ENCODE peak calls at places on chromosomes 3 and 15, in seven cellular contexts. A, Y, I, V, N, H and P are unnamed samples.

GRCh38 chr15:60912984-60913697 is 316.0 kb downstream of the RORA start:
- DNase-seq in A (no peak), Y (peak), I (peak), V (no peak), N (no peak), H (peak), P (no peak)

GRCh38 chr3:41652931-41653330 is 309.0 kb downstream of the ULK4 start:
- DNase-seq in A (no peak), Y (no peak), I (no peak), V (no peak), N (no peak), H (peak), P (no peak)

GRCh38 chr3:132432639-132433038 is 15.3 kb downstream of the DNAJC13 start:
- DNase-seq in A (no peak), Y (no peak), I (no peak), V (peak), N (peak), H (peak), P (no peak)

GRCh38 chr3:191051037-191051436 is 148.0 kb upstream of the OSTN start:
- DNase-seq in A (no peak), Y (no peak), I (peak), V (no peak), N (peak), H (peak), P (peak)

GRCh38 chr15:74278269-74278668 is 42.1 kb downstream of the CCDC33 start:
- DNase-seq in A (no peak), Y (no peak), I (no peak), V (no peak), N (no peak), H (no peak), P (no peak)

GRCh38 chr3:8503871-8504610 is 2.4 kb downstream of the LMCD1 start:
- DNase-seq in A (no peak), Y (no peak), I (peak), V (peak), N (peak), H (no peak), P (no peak)

GRCh38 chr3:24136624-24137310 is 191.7 kb downstream of the NR1D2 start:
- DNase-seq in A (no peak), Y (no peak), I (no peak), V (no peak), N (no peak), H (no peak), P (no peak)

GRCh38 chr3:118128886-118129285 is 905.8 kb downstream of the IGSF11 start:
- DNase-seq in A (no peak), Y (no peak), I (no peak), V (no peak), N (peak), H (peak), P (no peak)

GRCh38 chr3:5304188-5304587 is 116.7 kb downstream of the EDEM1 start:
- DNase-seq in A (no peak), Y (no peak), I (no peak), V (no peak), N (no peak), H (no peak), P (no peak)

GRCh38 chr3:5300638-5301037 is 113.1 kb downstream of the EDEM1 start:
- DNase-seq in A (no peak), Y (no peak), I (no peak), V (no peak), N (no peak), H (no peak), P (no peak)

GRCh38 chr3:5304789-5305680 is 117.5 kb downstream of the EDEM1 start:
- DNase-seq in A (peak), Y (no peak), I (peak), V (peak), N (peak), H (peak), P (peak)

GRCh38 chr3:5301671-5302297 is 114.3 kb downstream of the EDEM1 start:
- DNase-seq in A (no peak), Y (no peak), I (no peak), V (no peak), N (peak), H (peak), P (no peak)

GRCh38 chr3:5302661-5303060 is 115.2 kb downstream of the EDEM1 start:
- DNase-seq in A (no peak), Y (no peak), I (no peak), V (no peak), N (no peak), H (no peak), P (no peak)
- TF ChIP-seq CTCF in A (no peak), Y (no peak), I (no peak), V (no peak), N (no peak), H (no peak), P (no peak)

GRCh38 chr3:129626744-129627349 is 20.4 kb upstream of the PLXND1 start:
- DNase-seq in A (peak), Y (peak), I (peak), V (peak), N (peak), H (peak), P (peak)

GRCh38 chr3:129623447-129624118 is 17.1 kb upstream of the PLXND1 start:
- DNase-seq in A (peak), Y (peak), I (no peak), V (no peak), N (no peak), H (no peak), P (peak)

GRCh38 chr3:129624347-129625070 is 18.0 kb upstream of the PLXND1 start:
- DNase-seq in A (no peak), Y (no peak), I (no peak), V (no peak), N (no peak), H (no peak), P (peak)

GRCh38 chr3:129627350-129628168 is 21.1 kb upstream of the PLXND1 start:
- DNase-seq in A (peak), Y (peak), I (peak), V (peak), N (peak), H (peak), P (peak)

DNA sequence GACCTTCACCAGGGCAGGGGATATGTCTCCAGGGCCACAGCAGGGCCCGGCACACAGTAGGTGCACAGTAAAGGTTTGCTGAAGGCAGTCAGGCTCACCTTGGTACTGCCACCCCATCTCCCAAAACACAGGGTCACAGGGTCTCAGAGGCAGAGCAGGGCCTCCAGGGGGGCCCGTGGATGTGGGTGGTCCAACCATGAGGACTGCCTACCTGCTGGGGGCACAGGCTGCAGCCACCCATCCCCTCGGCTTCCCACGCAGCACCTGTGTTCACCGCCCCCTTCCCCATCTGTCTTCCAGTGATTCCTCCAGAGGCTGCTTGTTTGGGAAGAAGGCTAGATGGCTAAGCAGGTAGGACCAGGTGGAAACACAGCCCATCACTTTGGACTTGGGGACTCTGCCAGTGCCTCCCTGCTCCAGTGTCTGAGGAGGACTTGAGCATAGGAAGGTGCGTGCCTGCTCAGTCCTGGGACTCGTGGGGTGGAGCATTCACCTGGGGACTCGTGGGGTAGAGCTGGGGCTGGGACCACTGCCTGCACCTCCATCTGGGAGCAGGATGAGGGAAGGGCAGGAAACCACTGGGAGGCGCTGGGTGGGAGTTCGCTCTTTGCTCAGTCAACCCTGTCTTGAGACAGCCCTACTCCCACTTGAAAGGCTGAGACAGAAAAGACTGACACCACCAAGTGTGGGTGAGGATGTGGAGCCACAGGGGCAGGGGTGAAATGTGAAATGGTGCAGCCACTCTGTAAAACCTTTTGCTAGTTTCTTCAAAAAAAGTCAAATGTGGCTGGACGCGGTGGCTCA is 18.8 kb upstream of the PLXND1 start:
- DNase-seq in A (no peak), Y (no peak), I (no peak), V (no peak), N (no peak), H (no peak), P (peak)
- TF ChIP-seq CTCF in A (no peak), Y (no peak), I (no peak), V (no peak), N (peak), H (no peak), P (no peak)

GRCh38 chr15:92904832-92905640 is 4.9 kb downstream of the CHD2 start:
- DNase-seq in A (no peak), Y (no peak), I (no peak), V (no peak), N (no peak), H (no peak), P (no peak)

GRCh38 chr15:92906038-92906437 is 5.9 kb downstream of the CHD2 start:
- DNase-seq in A (no peak), Y (no peak), I (no peak), V (no peak), N (no peak), H (no peak), P (no peak)

GRCh38 chr15:92907880-92908279 is 7.8 kb downstream of the CHD2 start:
- DNase-seq in A (no peak), Y (no peak), I (no peak), V (peak), N (peak), H (peak), P (no peak)

GRCh38 chr15:92907229-92907628 is 7.1 kb downstream of the CHD2 start:
- DNase-seq in A (no peak), Y (no peak), I (no peak), V (no peak), N (no peak), H (no peak), P (no peak)

DNA sequence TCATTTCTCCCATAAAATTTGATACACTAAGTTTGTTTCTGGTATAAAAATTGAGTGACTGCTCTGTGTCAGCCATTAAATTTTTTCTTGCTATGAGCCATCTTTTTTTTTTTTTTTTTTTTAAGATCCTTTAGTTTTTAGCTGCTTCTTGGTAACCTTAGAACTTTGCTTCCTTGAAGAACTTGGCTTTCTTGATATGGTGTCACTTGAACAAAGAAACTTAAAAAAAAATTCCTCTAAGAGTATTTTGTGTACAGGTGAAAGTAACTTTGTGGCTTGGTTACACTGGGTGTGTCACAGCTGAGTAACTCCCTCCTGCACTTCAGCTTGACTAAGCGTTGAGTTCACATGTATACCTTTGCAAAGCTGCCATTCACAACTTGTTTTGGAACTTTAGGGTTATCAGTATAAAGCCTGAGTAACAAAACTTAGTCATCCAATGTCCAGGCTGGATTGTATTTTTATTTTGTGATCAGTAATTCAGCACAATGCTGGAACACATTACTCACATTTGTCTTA is 6.5 kb downstream of the CHD2 start:
- DNase-seq in A (no peak), Y (no peak), I (peak), V (peak), N (peak), H (peak), P (peak)
- TF ChIP-seq CTCF in A (no peak), Y (no peak), I (no peak), V (no peak), N (no peak), H (no peak), P (no peak)

GRCh38 chr3:906739-907138 is 186.1 kb upstream of the CNTN6 start:
- DNase-seq in A (no peak), Y (no peak), I (no peak), V (no peak), N (no peak), H (no peak), P (no peak)

GRCh38 chr3:905217-905616 is 187.6 kb upstream of the CNTN6 start:
- DNase-seq in A (no peak), Y (no peak), I (no peak), V (no peak), N (no peak), H (no peak), P (no peak)

DNA sequence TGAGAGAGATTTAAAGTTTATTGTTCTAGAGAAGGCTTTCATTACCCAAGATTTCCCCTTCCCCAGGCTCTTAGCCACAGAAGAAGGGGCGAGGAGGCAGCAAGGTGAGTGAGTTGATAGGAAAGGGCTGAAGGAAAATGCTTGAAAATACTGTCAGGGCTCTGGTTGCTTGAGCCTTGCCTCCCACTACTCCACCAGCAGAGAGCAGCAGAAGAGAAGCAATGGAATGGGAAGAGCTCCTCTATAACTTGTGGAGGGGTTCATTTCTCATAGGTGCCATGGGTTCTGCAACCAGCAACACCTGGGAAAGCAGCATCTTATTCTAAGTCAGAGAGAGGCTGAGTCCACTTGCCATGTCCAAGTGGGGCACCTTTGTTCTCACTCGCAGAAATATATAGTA is 184.0 kb upstream of the CNTN6 start:
- DNase-seq in A (no peak), Y (no peak), I (no peak), V (no peak), N (no peak), H (peak), P (no peak)
- TF ChIP-seq CTCF in A (no peak), Y (no peak), I (no peak), V (no peak), N (no peak), H (peak), P (no peak)

DNA sequence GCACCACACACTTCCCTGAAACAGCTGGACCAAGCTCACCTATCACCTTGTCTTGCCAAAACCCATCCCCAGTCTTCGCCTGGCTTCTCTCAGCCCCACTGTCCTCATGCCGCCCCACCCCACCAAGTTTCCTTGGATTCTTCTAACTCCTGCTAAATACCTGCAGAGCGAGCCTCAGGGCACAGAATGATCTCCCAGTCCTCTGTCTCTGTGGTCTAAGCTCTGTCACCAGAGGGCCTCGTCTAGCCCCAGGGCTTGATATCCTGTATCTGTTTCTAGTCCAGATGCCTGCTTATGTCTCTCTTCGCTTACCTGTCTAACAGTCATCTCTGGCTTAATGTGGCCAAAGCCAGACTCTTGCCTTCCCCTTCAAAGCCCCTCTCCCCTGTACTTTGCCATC is 9.7 kb downstream of the CCDC12 start:
- DNase-seq in A (no peak), Y (no peak), I (peak), V (no peak), N (no peak), H (no peak), P (no peak)
- TF ChIP-seq CTCF in A (no peak), Y (no peak), I (no peak), V (no peak), N (no peak), H (no peak), P (no peak)

GRCh38 chr3:195556390-195556789 is 13.3 kb upstream of the PPP1R2 start:
- DNase-seq in A (peak), Y (no peak), I (no peak), V (peak), N (peak), H (peak), P (no peak)
- TF ChIP-seq CTCF in A (no peak), Y (no peak), I (peak), V (peak), N (peak), H (peak), P (peak)

GRCh38 chr3:86969500-86970189 is 21.3 kb downstream of the VGLL3 start:
- DNase-seq in A (no peak), Y (no peak), I (peak), V (peak), N (peak), H (peak), P (peak)
- TF ChIP-seq CTCF in A (peak), Y (peak), I (peak), V (peak), N (peak), H (peak), P (peak)

GRCh38 chr3:196499061-196499460 is 4.5 kb downstream of the RNF168 start:
- DNase-seq in A (no peak), Y (no peak), I (no peak), V (no peak), N (peak), H (no peak), P (no peak)

GRCh38 chr3:196504556-196504955 is 988 bp upstream of the RNF168 start:
- DNase-seq in A (no peak), Y (no peak), I (no peak), V (no peak), N (no peak), H (no peak), P (no peak)

GRCh38 chr3:196499807-196500524 is 3.6 kb downstream of the RNF168 start:
- DNase-seq in A (no peak), Y (no peak), I (peak), V (peak), N (peak), H (no peak), P (no peak)

GRCh38 chr3:196501316-196502064 is 2.1 kb downstream of the RNF168 start:
- DNase-seq in A (peak), Y (no peak), I (no peak), V (peak), N (peak), H (peak), P (no peak)

DNA sequence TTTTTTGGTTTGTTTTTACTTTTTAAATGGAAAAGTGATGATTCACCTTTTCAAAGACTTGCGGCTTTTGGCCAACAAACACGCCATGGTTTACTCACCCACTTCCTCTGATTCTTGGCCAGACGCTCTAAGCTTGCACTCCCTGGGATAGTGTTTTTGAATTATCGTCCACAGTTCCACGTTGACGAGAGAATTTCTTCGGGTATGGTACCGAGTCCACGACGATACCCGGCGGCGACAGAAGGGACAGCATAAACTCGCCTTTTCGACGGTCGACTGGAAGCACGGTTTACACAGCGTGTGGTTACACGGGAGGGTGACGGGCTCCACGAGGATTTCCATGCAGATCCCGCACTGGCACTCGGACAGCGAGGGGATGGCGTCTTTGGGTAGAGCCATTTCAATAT is 790 bp downstream of the RNF168 start:
- DNase-seq in A (peak), Y (peak), I (peak), V (peak), N (peak), H (peak), P (peak)
- TF ChIP-seq CTCF in A (no peak), Y (no peak), I (no peak), V (no peak), N (no peak), H (no peak), P (no peak)